ENCODE peak calls at places on chromosome 13, in eight cellular contexts. I is amniotic stem cell; C is NCI-H2081; J is HT-29; T is hypothalamus; Q is midbrain; E is GM19239; V is stimulated activated CD4-positive, alpha-beta T cell treated with anti-CD3 and anti-CD28 coated beads, TNF-alpha, amount 100 ng/mL, for 1 hour. W is an unnamed sample.

GRCh38 chr13:42484396-42484795 is 89.6 kb upstream of the TNFSF11 start:
- DNase-seq in I (no peak), C (no peak), J (no peak), T (no peak), Q (no peak), E (no peak), V (no peak), W (no peak)

GRCh38 chr13:94128430-94128829 is 351.1 kb downstream of the DCT start:
- DNase-seq in I (no peak), C (peak; percentile 8), J (no peak), T (no peak), Q (peak; percentile 46), E (no peak), V (no peak), W (no peak)

GRCh38 chr13:106587787-106588186 is 19.9 kb upstream of the ARGLU1 start:
- DNase-seq in I (no peak), C (peak; percentile 16), J (peak; percentile 39), T (no peak), Q (no peak), E (no peak), V (no peak), W (peak; percentile 30)

GRCh38 chr13:50129923-50130685 is 114.9 kb downstream of the KCNRG start:
- DNase-seq in I (no peak), C (no peak), J (peak; percentile 54), T (no peak), Q (no peak), E (no peak), V (no peak), W (peak; percentile 48)

GRCh38 chr13:33270906-33271538 is 14.5 kb downstream of the STARD13 start:
- DNase-seq in I (no peak), C (no peak), J (no peak), T (no peak), Q (peak; percentile 51), E (no peak), V (no peak), W (no peak)

GRCh38 chr13:56893843-56894242 is 246.9 kb upstream of the PRR20A start:
- DNase-seq in I (no peak), C (no peak), J (no peak), T (no peak), Q (no peak), E (no peak), V (no peak), W (no peak)

GRCh38 chr13:40391788-40392187 is 274.7 kb downstream of the FOXO1 start:
- DNase-seq in I (no peak), C (no peak), J (no peak), T (no peak), Q (no peak), E (no peak), V (no peak), W (no peak)

GRCh38 chr13:113881614-113882265 is 17.9 kb upstream of the GAS6 start:
- DNase-seq in I (no peak), C (no peak), J (no peak), T (no peak), Q (no peak), E (no peak), V (no peak), W (no peak)